ENCODE peak calls at places on chromosome 11, in five cellular contexts. J, N, O, V and M are unnamed samples.
A peak's percentile ranks its signal among the peaks of the same experiment; 100 is the strongest.

GRCh38 chr11:32034149-32034548 is 56.7 kb upstream of the RCN1 start:
- DNase-seq in J (no peak), N (peak; percentile 77), O (peak; percentile 98), V (no peak), M (no peak)

GRCh38 chr11:118703563-118704106 is 24.2 kb upstream of the TREH start:
- DNase-seq in J (no peak), N (no peak), O (no peak), V (no peak), M (no peak)

GRCh38 chr11:1229471-1230120 is 6.7 kb downstream of the MUC5B start:
- DNase-seq in J (no peak), N (no peak), O (no peak), V (no peak), M (no peak)

GRCh38 chr11:111417766-111418435 is 38.8 kb upstream of the POU2AF1 start:
- DNase-seq in J (no peak), N (peak; percentile 95), O (peak; percentile 62), V (no peak), M (no peak)

GRCh38 chr11:44978279-44978960 is 27.7 kb upstream of the TP53I11 start:
- DNase-seq in J (no peak), N (no peak), O (no peak), V (no peak), M (no peak)

GRCh38 chr11:28965824-28966223 is 857.6 kb downstream of the METTL15 start:
- DNase-seq in J (no peak), N (no peak), O (no peak), V (no peak), M (no peak)

GRCh38 chr11:95584180-95584579 is 205.4 kb downstream of the FAM76B start:
- DNase-seq in J (no peak), N (peak; percentile 56), O (peak; percentile 7), V (no peak), M (no peak)

GRCh38 chr11:80241766-80242165 is 800.9 kb upstream of the TENM4 start:
- DNase-seq in J (no peak), N (no peak), O (peak; percentile 49), V (no peak), M (no peak)

GRCh38 chr11:112499153-112499907 is 238.7 kb upstream of the PLET1 start:
- DNase-seq in J (no peak), N (no peak), O (peak; percentile 38), V (no peak), M (no peak)

GRCh38 chr11:111720801-111721494 is 45.2 kb downstream of the PPP2R1B start:
- DNase-seq in J (no peak), N (no peak), O (no peak), V (no peak), M (no peak)

GRCh38 chr11:134120921-134121526 is 52.2 kb downstream of the JAM3 start:
- DNase-seq in J (no peak), N (peak; percentile 66), O (no peak), V (no peak), M (no peak)

GRCh38 chr11:16012125-16012751 is 344.1 kb downstream of the SOX6 start:
- DNase-seq in J (peak; percentile 18), N (no peak), O (no peak), V (no peak), M (no peak)

GRCh38 chr11:116787786-116788486 is at the start of gene ZPR1:
- DNase-seq in J (peak; percentile 83), N (peak; percentile 71), O (peak; percentile 75), V (peak; percentile 67), M (peak; percentile 24)

GRCh38 chr11:62147545-62147944 is 23.7 kb downstream of the INCENP start:
- DNase-seq in J (no peak), N (no peak), O (no peak), V (no peak), M (no peak)

GRCh38 chr11:662689-663274 is 25.7 kb downstream of the DRD4 start:
- DNase-seq in J (peak; percentile 17), N (peak; percentile 69), O (peak; percentile 45), V (no peak), M (no peak)

GRCh38 chr11:12017243-12017678 is 8.8 kb upstream of the DKK3 start:
- DNase-seq in J (no peak), N (peak; percentile 60), O (peak; percentile 75), V (no peak), M (no peak)

GRCh38 chr11:44312876-44313275 is 2.9 kb upstream of the ALX4 start:
- DNase-seq in J (no peak), N (no peak), O (no peak), V (no peak), M (no peak)

GRCh38 chr11:134609361-134610115 is 197.5 kb upstream of the B3GAT1 start:
- DNase-seq in J (no peak), N (no peak), O (no peak), V (no peak), M (no peak)

GRCh38 chr11:6746086-6746618 is 25.6 kb downstream of the OR2AG2 start:
- DNase-seq in J (peak; percentile 46), N (peak; percentile 10), O (no peak), V (no peak), M (no peak)

GRCh38 chr11:5123802-5124521 is 14.2 kb downstream of the OR52A5 start:
- DNase-seq in J (peak; percentile 92), N (peak; percentile 70), O (peak; percentile 66), V (peak; percentile 22), M (peak; percentile 3)

GRCh38 chr11:444397-445144 is 2.8 kb upstream of the ANO9 start:
- DNase-seq in J (peak; percentile 45), N (peak; percentile 41), O (no peak), V (no peak), M (no peak)

GRCh38 chr11:64638829-64639228 is 47.8 kb downstream of the SLC22A12 start:
- DNase-seq in J (no peak), N (no peak), O (no peak), V (no peak), M (no peak)

GRCh38 chr11:13939952-13940610 is 22.4 kb upstream of the SPON1 start:
- DNase-seq in J (no peak), N (no peak), O (peak; percentile 95), V (no peak), M (no peak)

GRCh38 chr11:113475160-113475761 is at the start of gene DRD2:
- DNase-seq in J (no peak), N (no peak), O (peak; percentile 42), V (no peak), M (no peak)

GRCh38 chr11:116853461-116854073 is 16.1 kb upstream of the APOA1 start:
- DNase-seq in J (peak; percentile 85), N (peak; percentile 96), O (peak; percentile 99), V (peak; percentile 54), M (no peak)

GRCh38 chr11:45021001-45021400 is 70.3 kb upstream of the TP53I11 start:
- DNase-seq in J (peak; percentile 27), N (no peak), O (peak; percentile 24), V (no peak), M (no peak)

GRCh38 chr11:62340269-62340901 is 3.1 kb downstream of the ASRGL1 start:
- DNase-seq in J (peak; percentile 70), N (peak; percentile 57), O (peak; percentile 55), V (peak; percentile 34), M (no peak)

GRCh38 chr11:82105331-82105992 is 628.2 kb downstream of the FAM181B start:
- DNase-seq in J (peak; percentile 70), N (no peak), O (no peak), V (no peak), M (no peak)

GRCh38 chr11:9726313-9727022 is 62.6 kb downstream of the SWAP70 start:
- DNase-seq in J (no peak), N (peak; percentile 55), O (peak; percentile 88), V (no peak), M (no peak)

GRCh38 chr11:19087658-19088057 is 27.1 kb upstream of the MRGPRX2 start:
- DNase-seq in J (no peak), N (peak; percentile 42), O (peak; percentile 95), V (no peak), M (no peak)

GRCh38 chr11:117884994-117885393 is 8.5 kb upstream of the FXYD6 start:
- DNase-seq in J (no peak), N (no peak), O (no peak), V (no peak), M (no peak)

GRCh38 chr11:113255741-113256140 is 58.6 kb upstream of the TTC12 start:
- DNase-seq in J (no peak), N (no peak), O (no peak), V (no peak), M (no peak)

GRCh38 chr11:134357545-134357839 is 25.7 kb downstream of the GLB1L2 start:
- DNase-seq in J (no peak), N (no peak), O (no peak), V (no peak), M (no peak)

GRCh38 chr11:25515576-25515975 is 816.4 kb upstream of the ANO3 start:
- DNase-seq in J (no peak), N (no peak), O (no peak), V (no peak), M (no peak)

GRCh38 chr11:24093410-24093809 is 403.4 kb upstream of the LUZP2 start:
- DNase-seq in J (no peak), N (no peak), O (no peak), V (no peak), M (no peak)

GRCh38 chr11:124195419-124195734 is 12.2 kb downstream of the OR10D3 start:
- DNase-seq in J (no peak), N (no peak), O (no peak), V (no peak), M (no peak)

GRCh38 chr11:117717485-117718314 is 79.3 kb downstream of the DSCAML1 start:
- DNase-seq in J (no peak), N (no peak), O (peak; percentile 1), V (no peak), M (no peak)

GRCh38 chr11:86396403-86396802 is 21.7 kb downstream of the CCDC81 start:
- DNase-seq in J (no peak), N (peak; percentile 53), O (peak; percentile 74), V (no peak), M (no peak)